ENCODE peak calls at places on chromosomes 6 and 20, in four cellular contexts. N, K, S and I are unnamed samples.

GRCh38 chr6:90098637-90099036 is 198.0 kb downstream of the BACH2 start:
- DNase-seq in N (no peak), K (no peak), S (no peak), I (no peak)

GRCh38 chr20:3383878-3384495 is 23.5 kb downstream of the DNAAF9 start:
- DNase-seq in N (no peak), K (no peak), S (no peak), I (no peak)

GRCh38 chr6:45044510-45045252 is 283.4 kb upstream of the RUNX2 start:
- DNase-seq in N (no peak), K (no peak), S (no peak), I (no peak)

GRCh38 chr6:102619585-102619984 is 1226.1 kb downstream of the GRIK2 start:
- DNase-seq in N (no peak), K (no peak), S (peak; percentile 14), I (no peak)

GRCh38 chr20:33781133-33781532 is 30.0 kb upstream of the CHMP4B start:
- DNase-seq in N (no peak), K (no peak), S (no peak), I (no peak)

GRCh38 chr20:37430044-37430443 is 84.1 kb downstream of the SRC start:
- DNase-seq in N (no peak), K (no peak), S (no peak), I (no peak)

GRCh38 chr6:13217206-13217905 is 111.0 kb downstream of the TBC1D7 start:
- DNase-seq in N (no peak), K (no peak), S (peak; percentile 54), I (no peak)

GRCh38 chr6:42383421-42384208 is 68.1 kb downstream of the TRERF1 start:
- DNase-seq in N (no peak), K (no peak), S (no peak), I (no peak)

GRCh38 chr6:7239590-7239948 is 73.4 kb downstream of the SSR1 start:
- DNase-seq in N (no peak), K (no peak), S (no peak), I (no peak)

GRCh38 chr6:81767163-81768000 is 14.9 kb upstream of the TENT5A start:
- DNase-seq in N (no peak), K (no peak), S (no peak), I (no peak)

GRCh38 chr6:53113742-53114141 is 34.9 kb downstream of the GCM1 start:
- DNase-seq in N (no peak), K (no peak), S (no peak), I (no peak)

GRCh38 chr20:364905-365794 is 15.4 kb upstream of the TRIB3 start:
- DNase-seq in N (no peak), K (no peak), S (no peak), I (no peak)

GRCh38 chr6:84641076-84641475 is 123.3 kb downstream of the TBX18 start:
- DNase-seq in N (no peak), K (no peak), S (no peak), I (no peak)

GRCh38 chr6:1597121-1597744 is 12.5 kb upstream of the FOXC1 start:
- DNase-seq in N (no peak), K (no peak), S (no peak), I (peak; percentile 6)

GRCh38 chr6:151310852-151311767 is 71.3 kb downstream of the AKAP12 start:
- DNase-seq in N (no peak), K (no peak), S (no peak), I (no peak)

GRCh38 chr20:18983796-18984195 is 170.2 kb downstream of the SCP2D1 start:
- DNase-seq in N (no peak), K (no peak), S (no peak), I (no peak)

GRCh38 chr20:7841967-7842301 is 98.3 kb downstream of the HAO1 start:
- DNase-seq in N (no peak), K (no peak), S (no peak), I (no peak)

GRCh38 chr20:10671221-10671849 is 2.5 kb downstream of the JAG1 start:
- DNase-seq in N (peak; percentile 87), K (peak; percentile 75), S (peak; percentile 89), I (peak; percentile 82)

GRCh38 chr6:68756454-68757375 is 121.6 kb downstream of the ADGRB3 start:
- DNase-seq in N (no peak), K (no peak), S (no peak), I (no peak)

GRCh38 chr20:35146299-35146921 is 726 bp downstream of the EDEM2 start:
- DNase-seq in N (no peak), K (no peak), S (peak; percentile 11), I (peak; percentile 60)

GRCh38 chr6:39357998-39358686 is 35.6 kb upstream of the KCNK16 start:
- DNase-seq in N (no peak), K (no peak), S (no peak), I (no peak)

GRCh38 chr6:44054635-44055559 is 72.4 kb downstream of the MRPL14 start:
- DNase-seq in N (no peak), K (no peak), S (no peak), I (no peak)

GRCh38 chr6:170417881-170418280 is 111.3 kb downstream of the FAM120B start:
- DNase-seq in N (no peak), K (no peak), S (no peak), I (no peak)

GRCh38 chr6:44500074-44500473 is 112.6 kb downstream of the CDC5L start:
- DNase-seq in N (no peak), K (no peak), S (no peak), I (no peak)

GRCh38 chr20:41424546-41424945 is 57.9 kb upstream of the EMILIN3 start:
- DNase-seq in N (no peak), K (no peak), S (no peak), I (no peak)

GRCh38 chr20:23304616-23305015 is 46.0 kb upstream of the NXT1 start:
- DNase-seq in N (no peak), K (peak; percentile 34), S (no peak), I (no peak)

GRCh38 chr6:149190228-149190831 is 127.2 kb upstream of the TAB2 start:
- DNase-seq in N (peak; percentile 53), K (no peak), S (peak; percentile 70), I (no peak)

GRCh38 chr6:24720131-24720603 is 1.2 kb upstream of the C6orf62 start:
- DNase-seq in N (peak; percentile 12), K (peak; percentile 62), S (peak; percentile 69), I (peak; percentile 68)
- TF ChIP-seq CTCF in N (no peak), K (no peak), S (no peak), I (no peak)

GRCh38 chr6:135534773-135535380 is 37.3 kb upstream of the AHI1 start:
- DNase-seq in N (no peak), K (no peak), S (no peak), I (no peak)

GRCh38 chr6:135537782-135538301 is 40.3 kb upstream of the AHI1 start:
- DNase-seq in N (no peak), K (no peak), S (peak; percentile 40), I (no peak)

GRCh38 chr6:135532559-135532958 is 35.0 kb upstream of the AHI1 start:
- DNase-seq in N (no peak), K (no peak), S (no peak), I (no peak)

GRCh38 chr6:135531954-135532490 is 34.5 kb upstream of the AHI1 start:
- DNase-seq in N (no peak), K (no peak), S (no peak), I (no peak)

GRCh38 chr6:135535989-135536414 is 38.5 kb upstream of the AHI1 start:
- DNase-seq in N (peak; percentile 8), K (no peak), S (peak; percentile 54), I (peak; percentile 24)
- TF ChIP-seq CTCF in N (peak; percentile 66), K (no peak), S (peak; percentile 70), I (peak; percentile 62)

GRCh38 chr6:4806308-4807190 is 30.3 kb downstream of the CDYL start:
- DNase-seq in N (no peak), K (no peak), S (no peak), I (no peak)
- TF ChIP-seq CTCF in N (no peak), K (no peak), S (no peak), I (no peak)

DNA sequence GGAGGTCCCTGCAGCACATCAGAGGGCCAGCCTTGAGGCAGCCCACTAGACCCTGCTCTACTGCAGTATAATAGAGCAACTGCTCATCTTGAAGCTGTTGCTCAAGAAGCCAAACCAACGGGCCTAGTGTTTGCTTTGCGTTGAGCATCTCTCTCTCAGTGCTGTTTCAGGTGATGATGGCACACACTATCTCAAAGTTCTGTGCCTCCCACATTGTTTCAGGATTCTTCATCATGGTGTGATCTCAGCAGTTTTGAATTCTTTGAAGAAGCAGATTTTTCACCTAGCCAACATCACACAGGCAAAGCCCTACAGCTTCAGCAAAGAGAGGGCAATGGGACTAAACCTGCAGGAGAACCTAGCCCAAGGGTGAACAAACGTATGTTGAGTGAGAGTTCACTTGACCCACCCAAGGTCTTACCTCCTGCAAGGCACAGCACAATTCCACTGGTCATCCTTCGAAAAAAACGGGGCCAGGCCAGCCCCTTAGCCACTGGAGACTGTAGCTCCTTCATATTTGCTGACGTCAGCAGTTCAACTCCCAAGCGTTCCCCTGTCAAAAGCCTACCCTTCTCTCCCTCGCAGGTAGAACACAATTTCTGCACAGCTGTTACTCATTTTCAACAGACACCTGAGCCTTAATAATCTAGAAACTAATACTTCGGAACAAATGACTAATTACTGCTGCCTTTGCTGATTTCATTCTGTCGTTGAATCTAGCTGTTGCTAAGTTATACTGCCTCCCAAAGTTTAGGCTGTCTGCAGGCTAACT is 15.8 kb downstream of the MYB start:
- DNase-seq in N (no peak), K (no peak), S (no peak), I (no peak)
- TF ChIP-seq CTCF in N (no peak), K (no peak), S (no peak), I (no peak)

DNA sequence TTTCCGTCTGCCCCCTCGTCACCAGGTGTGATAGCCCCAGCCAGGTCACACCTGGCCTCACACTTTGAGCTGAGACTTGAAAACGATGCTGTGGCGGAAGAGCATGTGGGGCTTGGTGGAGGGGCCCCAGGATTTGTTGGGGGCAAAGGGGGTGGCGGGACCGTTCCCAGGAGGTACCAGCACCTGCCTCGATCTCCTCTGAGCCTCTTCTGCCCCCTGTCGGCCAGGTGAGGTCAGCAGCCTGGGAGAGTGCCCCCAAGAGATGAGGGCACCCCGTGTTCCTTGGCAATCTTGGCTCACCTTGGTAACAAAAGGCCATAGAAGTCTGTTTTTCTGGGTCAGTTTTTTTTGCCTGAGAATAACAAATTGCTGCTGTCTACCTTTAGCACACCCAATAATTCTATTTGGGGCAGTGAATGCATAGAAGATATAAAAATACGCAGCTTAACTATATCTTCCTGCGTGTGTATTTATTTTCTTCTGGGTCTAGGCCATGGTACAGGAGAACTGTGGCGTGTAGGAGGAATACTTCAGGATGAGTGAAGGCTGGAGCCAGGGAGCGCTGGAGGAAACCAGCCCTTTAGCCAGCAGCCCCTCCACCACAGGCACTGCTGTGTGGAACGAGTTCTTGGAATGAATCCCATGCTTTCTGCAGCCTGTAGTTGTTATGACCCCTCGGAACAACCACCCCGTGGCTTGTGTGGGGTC is 25.2 kb downstream of the SPATA2 start:
- DNase-seq in N (no peak), K (peak; percentile 52), S (no peak), I (no peak)
- TF ChIP-seq CTCF in N (no peak), K (peak; percentile 15), S (peak; percentile 54), I (no peak)